ENCODE peak calls at places on chromosomes 11 and 22, in seven cellular contexts. N is iris pigment epithelial cell; S is activated naive CD8-positive, alpha-beta T cell treated with anti-CD3 and anti-CD28 coated beads, Interleukin-2, amount 10 ng/mL, durations not matched to agents 7 days and 5 days; X is stimulated activated CD8-positive, alpha-beta memory T cell treated with anti-CD3 and anti-CD28 coated beads, Interleukin-15, amount 100 ng/mL, for 4 hours; I is HuH-7; P is T47D; H is CD8-positive, alpha-beta T cell. E is an unnamed sample.

GRCh38 chr11:130478881-130479280 is 30.4 kb downstream of the ADAMTS15 start:
- DNase-seq in N (no peak), S (no peak), X (no peak), I (no peak), P (no peak), H (no peak), E (no peak)

GRCh38 chr22:22233081-22233480 is 11.5 kb upstream of the VPREB1 start:
- DNase-seq in N (no peak), S (no peak), X (no peak), I (no peak), P (no peak), H (no peak), E (no peak)

GRCh38 chr22:26592368-26593015 is 2.6 kb upstream of the TPST2 start:
- DNase-seq in N (no peak), S (peak), X (no peak), I (no peak), P (no peak), H (peak), E (no peak)

GRCh38 chr22:22460635-22461034 is 47.9 kb downstream of the ZNF280B start:
- DNase-seq in N (peak), S (no peak), X (no peak), I (peak), P (no peak), H (no peak), E (no peak)

GRCh38 chr11:32438883-32439487 is 3.6 kb upstream of the WT1 start:
- DNase-seq in N (peak), S (no peak), X (no peak), I (no peak), P (peak), H (no peak), E (no peak)

GRCh38 chr22:49262167-49262566 is 565.5 kb downstream of the BRD1 start:
- DNase-seq in N (no peak), S (no peak), X (no peak), I (no peak), P (no peak), H (no peak), E (no peak)

GRCh38 chr11:63738720-63739360 is 29.7 kb downstream of the ZFTA start:
- DNase-seq in N (peak), S (peak), X (no peak), I (no peak), P (no peak), H (peak), E (peak)

GRCh38 chr22:40739723-40740122 is 60.4 kb downstream of the MCHR1 start:
- DNase-seq in N (no peak), S (no peak), X (no peak), I (no peak), P (no peak), H (no peak), E (no peak)

GRCh38 chr11:63536669-63537292 is at the start of gene PLAAT4:
- DNase-seq in N (peak), S (peak), X (no peak), I (peak), P (peak), H (peak), E (peak)

E was measured in C1 segment of cervical spinal cord.